ENCODE peak calls at places on chromosomes 1 and 21, in six cellular contexts. C is Caco-2, H is psoas muscle, O is BE2C, V is H9, N is lower leg skin. Y is an unnamed sample.

GRCh38 chr1:40477680-40478057 is 579 bp downstream of the ZFP69 start:
- DNase-seq in V (no peak), N (no peak), H (no peak), C (peak; percentile 1), O (no peak), Y (no peak)

GRCh38 chr1:175717610-175718195 is 25.7 kb downstream of the TNR start:
- DNase-seq in O (no peak), V (no peak), H (no peak), C (no peak), N (no peak), Y (no peak)

GRCh38 chr21:45484318-45484717 is 57.9 kb downstream of the SLC19A1 start:
- DNase-seq in N (no peak), C (no peak), V (no peak), O (no peak), H (no peak), Y (no peak)

GRCh38 chr1:209132736-209133467 is 450.6 kb upstream of the CAMK1G start:
- DNase-seq in C (no peak), H (no peak), N (no peak), V (no peak), O (no peak), Y (no peak)

GRCh38 chr1:112337028-112337531 is 58.9 kb upstream of the CTTNBP2NL start:
- DNase-seq in O (peak; percentile 42), H (peak; percentile 51), N (no peak), C (peak; percentile 29), V (peak; percentile 54), Y (no peak)

GRCh38 chr1:162240643-162240976 is 136.0 kb downstream of the SPATA46 start:
- DNase-seq in H (no peak), V (no peak), N (no peak), C (peak; percentile 16), O (no peak), Y (no peak)

GRCh38 chr1:228288536-228289238 is 80.8 kb downstream of the OBSCN start:
- DNase-seq in C (no peak), N (no peak), V (no peak), H (peak; percentile 9), O (peak; percentile 6), Y (no peak)

GRCh38 chr1:163866539-163866938 is 544.8 kb downstream of the NUF2 start:
- DNase-seq in V (no peak), C (no peak), H (no peak), O (no peak), N (no peak), Y (no peak)

GRCh38 chr1:179745131-179745611 is 2.1 kb downstream of the FAM163A start:
- DNase-seq in H (no peak), N (no peak), C (no peak), V (peak; percentile 54), O (peak; percentile 60), Y (no peak)

GRCh38 chr1:2979191-2980072 is 41.8 kb upstream of the ACTRT2 start:
- DNase-seq in C (no peak), V (no peak), N (no peak), H (no peak), O (no peak), Y (no peak)

GRCh38 chr1:194535369-194535768 is 1349.0 kb upstream of the B3GALT2 start:
- DNase-seq in C (no peak), V (peak; percentile 70), H (no peak), O (no peak), N (no peak), Y (peak; percentile 9)

GRCh38 chr1:247209306-247209900 is 37.6 kb upstream of the ZNF124 start:
- DNase-seq in O (peak; percentile 28), H (no peak), V (peak; percentile 40), N (no peak), C (no peak), Y (no peak)

GRCh38 chr1:203045821-203046594 is 19.7 kb downstream of the PPFIA4 start:
- DNase-seq in N (no peak), H (no peak), V (no peak), C (no peak), O (peak; percentile 65), Y (no peak)

GRCh38 chr1:47471163-47471562 is 33.3 kb downstream of the FOXD2 start:
- DNase-seq in N (peak; percentile 86), H (peak; percentile 70), V (no peak), O (no peak), C (no peak), Y (no peak)

GRCh38 chr1:50894340-50894739 is 65.7 kb downstream of the FAF1 start:
- DNase-seq in N (no peak), H (no peak), V (no peak), C (no peak), O (no peak), Y (no peak)

GRCh38 chr21:37555672-37556261 is 189.2 kb downstream of the DYRK1A start:
- DNase-seq in O (no peak), N (no peak), V (no peak), C (no peak), H (peak; percentile 50), Y (no peak)

GRCh38 chr1:95916616-95917015 is 682.6 kb downstream of the RWDD3 start:
- DNase-seq in C (no peak), V (no peak), N (no peak), H (no peak), O (peak; percentile 11), Y (no peak)

GRCh38 chr1:36699113-36699512 is 216.4 kb upstream of the CSF3R start:
- DNase-seq in O (no peak), C (no peak), V (no peak), H (no peak), N (no peak), Y (no peak)

GRCh38 chr1:44707959-44708831 is 22.8 kb downstream of the RNU5D-1 start:
- DNase-seq in V (peak; percentile 56), N (peak; percentile 51), H (no peak), C (no peak), O (peak; percentile 24), Y (no peak)

GRCh38 chr1:34696230-34696629 is 58.6 kb upstream of the GJB5 start:
- DNase-seq in C (no peak), V (no peak), O (peak; percentile 55), N (no peak), H (no peak), Y (no peak)
- TF ChIP-seq CTCF in C (no peak), V (peak; percentile 37), O (peak; percentile 35), N (no peak), H (no peak), Y (no peak)

DNA sequence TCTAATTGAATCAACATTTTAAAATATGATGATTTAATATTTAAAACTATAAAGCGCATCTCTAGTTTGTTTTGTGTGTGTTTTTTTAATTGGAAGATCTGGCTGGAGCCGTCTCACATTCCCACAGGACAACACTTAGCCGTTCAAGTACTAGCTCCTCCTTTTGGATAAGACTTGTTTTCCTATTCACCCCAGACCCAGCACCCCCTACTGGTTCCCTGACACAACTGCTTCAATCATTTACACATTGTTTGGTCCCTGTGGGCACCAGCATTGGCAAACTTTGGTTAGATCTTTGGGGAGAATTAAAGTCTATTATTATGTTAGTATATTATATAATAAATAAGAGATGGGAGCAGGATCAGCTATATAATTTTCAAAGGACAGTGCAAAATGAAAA is 34.5 kb downstream of the TYW3 start:
- DNase-seq in H (no peak), C (peak; percentile 4), V (peak; percentile 70), N (no peak), O (peak; percentile 17), Y (no peak)
- TF ChIP-seq CTCF in H (no peak), C (no peak), V (peak; percentile 75), N (no peak), O (peak; percentile 53), Y (peak; percentile 32)

DNA sequence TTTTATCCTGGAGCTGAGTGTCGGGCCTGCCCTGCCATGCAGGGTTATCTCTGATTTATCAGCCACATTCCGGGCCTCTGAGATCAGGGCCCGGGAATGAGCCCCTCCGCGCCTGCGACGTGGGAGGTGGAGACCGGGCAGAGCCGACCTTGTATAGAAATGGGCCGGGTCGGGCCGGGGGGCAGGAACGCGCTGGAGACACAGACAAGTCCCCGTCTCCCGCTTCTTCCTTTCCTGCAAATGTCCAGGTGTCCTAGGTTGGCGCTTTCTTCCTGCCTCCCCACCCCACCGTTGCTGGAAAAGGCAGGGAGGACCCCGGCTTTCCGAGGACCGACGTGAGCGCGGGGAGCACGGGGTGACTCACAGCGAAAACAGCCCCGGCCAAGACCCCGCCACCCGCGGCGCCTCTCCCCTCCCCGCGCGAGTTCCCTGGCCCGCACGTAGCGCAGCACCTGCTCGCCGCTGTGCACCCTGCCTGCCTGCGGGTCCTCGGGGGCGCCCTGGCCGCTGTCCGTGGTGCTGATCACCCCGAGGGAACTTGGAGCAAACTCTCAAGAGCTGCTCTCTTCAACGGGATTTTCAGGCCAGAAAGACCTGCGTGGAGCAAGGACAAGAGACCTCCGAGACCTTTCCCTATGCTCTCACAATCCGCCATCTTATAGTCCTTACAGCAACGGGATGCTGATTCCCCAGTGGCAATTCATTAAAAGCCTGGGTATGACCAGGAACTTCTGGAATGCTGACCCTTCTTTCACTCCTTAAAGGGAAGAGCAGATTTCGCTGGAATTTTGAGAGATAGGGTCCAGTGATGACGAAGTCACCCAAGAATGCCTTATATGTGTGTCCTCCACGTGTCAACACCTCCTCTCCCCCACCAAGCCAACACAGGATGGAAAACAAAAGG is 475 bp upstream of the NPPB start:
- DNase-seq in O (peak; percentile 28), V (peak; percentile 85), C (peak; percentile 92), H (peak; percentile 67), N (no peak), Y (peak; percentile 94)
- TF ChIP-seq CTCF in O (no peak), V (peak; percentile 49), C (no peak), H (peak; percentile 12), N (no peak), Y (peak; percentile 59)

DNA sequence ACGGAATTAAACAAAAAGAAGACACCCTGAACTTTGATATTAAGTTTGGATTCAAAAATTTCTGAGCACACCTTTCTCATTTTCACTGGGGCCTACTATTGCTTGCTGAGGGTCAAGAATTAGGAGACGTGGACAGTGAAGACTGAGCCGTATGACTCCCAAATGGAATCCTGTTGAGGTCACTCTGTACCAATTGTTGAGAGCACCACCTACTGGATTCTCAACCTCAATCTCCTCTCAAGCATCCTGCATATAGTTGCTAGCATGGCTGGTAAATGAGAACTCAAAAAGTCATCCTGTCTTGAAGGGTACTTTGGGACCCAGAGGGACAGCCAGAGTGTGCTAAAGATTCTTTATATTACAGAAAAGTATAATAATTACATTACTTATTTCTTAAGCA is 20.2 kb upstream of the MTR start:
- DNase-seq in O (no peak), N (no peak), C (peak; percentile 23), H (no peak), V (no peak), Y (no peak)
- TF ChIP-seq CTCF in O (peak; percentile 61), N (no peak), C (peak; percentile 44), H (peak; percentile 49), V (peak; percentile 63), Y (peak; percentile 35)

GRCh38 chr1:93702828-93703183 is 21.2 kb upstream of the BCAR3 start:
- DNase-seq in H (no peak), N (no peak), C (no peak), V (no peak), O (no peak), Y (no peak)
- TF ChIP-seq CTCF in H (peak; percentile 28), N (no peak), C (no peak), V (no peak), O (peak; percentile 12), Y (no peak)

GRCh38 chr21:23455676-23456075 is 2151.6 kb downstream of the MRPL39 start:
- DNase-seq in N (no peak), C (no peak), V (no peak), O (no peak), H (no peak), Y (no peak)

GRCh38 chr21:23452384-23453083 is 2154.7 kb downstream of the MRPL39 start:
- DNase-seq in N (no peak), V (peak; percentile 81), C (peak; percentile 21), O (peak; percentile 94), H (no peak), Y (peak; percentile 19)
- TF ChIP-seq CTCF in N (no peak), V (peak; percentile 84), C (peak; percentile 14), O (peak; percentile 93), H (no peak), Y (peak; percentile 62)

Y was measured in progenitor cell of endocrine pancreas.